ENCODE peak calls at places on chromosome 3, in five cellular contexts. One of them, this sample, is unnamed.

GRCh38 chr3:10788451-10788850 is 27.6 kb upstream of the SLC6A11 start:
- DNase-seq in GDM1: no peak
- DNase-seq in amygdala: no peak
- DNase-seq in foreskin fibroblast: no peak
- DNase-seq in epithelial cell of proximal tubule: no peak
- DNase-seq in this sample: no peak

GRCh38 chr3:109234300-109234699 is 82.0 kb downstream of the DPPA2 start:
- DNase-seq in GDM1: no peak
- DNase-seq in amygdala: no peak
- DNase-seq in foreskin fibroblast: no peak
- DNase-seq in epithelial cell of proximal tubule: no peak
- DNase-seq in this sample: no peak

GRCh38 chr3:125119752-125120369 is 64.1 kb upstream of the HEG1 start:
- DNase-seq in GDM1: no peak
- DNase-seq in amygdala: no peak
- DNase-seq in foreskin fibroblast: no peak
- DNase-seq in epithelial cell of proximal tubule: no peak
- DNase-seq in this sample: no peak

GRCh38 chr3:30495172-30496124 is 111.0 kb upstream of the TGFBR2 start:
- DNase-seq in GDM1: no peak
- DNase-seq in amygdala: no peak
- DNase-seq in foreskin fibroblast: no peak
- DNase-seq in epithelial cell of proximal tubule: no peak
- DNase-seq in this sample: no peak

GRCh38 chr3:159877924-159878323 is 110.7 kb upstream of the IL12A start:
- DNase-seq in GDM1: no peak
- DNase-seq in amygdala: no peak
- DNase-seq in foreskin fibroblast: no peak
- DNase-seq in epithelial cell of proximal tubule: peak; percentile 70
- DNase-seq in this sample: no peak

GRCh38 chr3:12994607-12995388 is 78.4 kb downstream of the IQSEC1 start:
- DNase-seq in GDM1: peak; percentile 86
- DNase-seq in amygdala: peak; percentile 75
- DNase-seq in foreskin fibroblast: peak; percentile 62
- DNase-seq in epithelial cell of proximal tubule: no peak
- DNase-seq in this sample: peak; percentile 85

GRCh38 chr3:156217674-156218352 is 97.4 kb downstream of the KCNAB1 start:
- DNase-seq in GDM1: no peak
- DNase-seq in amygdala: no peak
- DNase-seq in foreskin fibroblast: peak; percentile 24
- DNase-seq in epithelial cell of proximal tubule: no peak
- DNase-seq in this sample: no peak

GRCh38 chr3:171867976-171868375 is 24.8 kb downstream of the TMEM212 start:
- DNase-seq in GDM1: no peak
- DNase-seq in amygdala: no peak
- DNase-seq in foreskin fibroblast: no peak
- DNase-seq in epithelial cell of proximal tubule: no peak
- DNase-seq in this sample: peak; percentile 15

GRCh38 chr3:128354788-128355548 is 111.7 kb downstream of the DNAJB8 start:
- DNase-seq in GDM1: no peak
- DNase-seq in amygdala: no peak
- DNase-seq in foreskin fibroblast: no peak
- DNase-seq in epithelial cell of proximal tubule: no peak
- DNase-seq in this sample: no peak

GRCh38 chr3:183825380-183826161 is at the start of gene MAP6D1:
- DNase-seq in GDM1: peak; percentile 51
- DNase-seq in amygdala: peak; percentile 49
- DNase-seq in foreskin fibroblast: peak; percentile 35
- DNase-seq in epithelial cell of proximal tubule: no peak
- DNase-seq in this sample: peak; percentile 81

This sample was measured in RKO.